ENCODE peak calls at places on chromosomes 2 and 18, in nine cellular contexts. X, A, G, W, D, M, Q, J and H are unnamed samples.

GRCh38 chr2:158753561-158754302 is 41.4 kb upstream of the DAPL1 start:
- DNase-seq in X (no peak), A (peak), G (peak), W (peak), D (peak), M (no peak), Q (no peak), J (peak), H (peak)

GRCh38 chr2:18284331-18284730 is 276.1 kb downstream of the RDH14 start:
- DNase-seq in X (no peak), A (no peak), G (no peak), W (no peak), D (no peak), M (no peak), Q (no peak), J (no peak), H (no peak)

GRCh38 chr2:12416600-12416999 is 300.1 kb upstream of the TRIB2 start:
- DNase-seq in X (no peak), A (peak), G (peak), W (peak), D (no peak), M (peak), Q (no peak), J (no peak), H (no peak)

GRCh38 chr2:68837164-68837860 is 33.9 kb downstream of the BMP10 start:
- DNase-seq in X (no peak), A (peak), G (peak), W (peak), D (peak), M (peak), Q (no peak), J (peak), H (no peak)

GRCh38 chr18:44579028-44579692 is 101.5 kb upstream of the SETBP1 start:
- DNase-seq in X (no peak), A (no peak), G (no peak), W (peak), D (peak), M (no peak), Q (no peak), J (no peak), H (no peak)

GRCh38 chr18:8130089-8130488 is 479.1 kb upstream of the RAB12 start:
- DNase-seq in X (no peak), A (no peak), G (no peak), W (no peak), D (no peak), M (no peak), Q (no peak), J (no peak), H (no peak)

GRCh38 chr2:138155304-138155703 is 191.0 kb downstream of the HNMT start:
- DNase-seq in X (no peak), A (no peak), G (no peak), W (no peak), D (no peak), M (no peak), Q (no peak), J (no peak), H (no peak)

GRCh38 chr2:32715981-32716380 is 88.1 kb downstream of the TTC27 start:
- DNase-seq in X (no peak), A (no peak), G (no peak), W (no peak), D (no peak), M (no peak), Q (no peak), J (no peak), H (no peak)

GRCh38 chr2:168889635-168890005 is 610 bp downstream of the SPC25 start:
- DNase-seq in X (no peak), A (no peak), G (no peak), W (peak), D (no peak), M (no peak), Q (no peak), J (no peak), H (no peak)

GRCh38 chr18:49648326-49648725 is 86.5 kb downstream of the LIPG start:
- DNase-seq in X (no peak), A (no peak), G (no peak), W (no peak), D (no peak), M (no peak), Q (no peak), J (no peak), H (no peak)

GRCh38 chr2:41837610-41838009 is 210.2 kb upstream of the PKDCC start:
- DNase-seq in X (no peak), A (no peak), G (no peak), W (no peak), D (no peak), M (no peak), Q (no peak), J (no peak), H (no peak)

GRCh38 chr2:237408280-237408679 is 5.7 kb downstream of the COL6A3 start:
- DNase-seq in X (no peak), A (no peak), G (no peak), W (no peak), D (no peak), M (no peak), Q (no peak), J (no peak), H (peak)

GRCh38 chr2:42216712-42217111 is 47.6 kb downstream of the EML4 start:
- DNase-seq in X (no peak), A (no peak), G (no peak), W (no peak), D (no peak), M (no peak), Q (no peak), J (no peak), H (no peak)

GRCh38 chr18:36912887-36913286 is 84.0 kb downstream of the KIAA1328 start:
- DNase-seq in X (no peak), A (no peak), G (no peak), W (no peak), D (no peak), M (no peak), Q (no peak), J (no peak), H (no peak)

GRCh38 chr2:210768329-210768910 is 212.0 kb downstream of the CPS1 start:
- DNase-seq in X (no peak), A (no peak), G (no peak), W (no peak), D (no peak), M (no peak), Q (no peak), J (no peak), H (no peak)

GRCh38 chr2:9240745-9241144 is 34.1 kb downstream of the ASAP2 start:
- DNase-seq in X (no peak), A (no peak), G (no peak), W (no peak), D (no peak), M (no peak), Q (no peak), J (no peak), H (no peak)

GRCh38 chr2:149313512-149313972 is 16.8 kb upstream of the LYPD6 start:
- DNase-seq in X (no peak), A (peak), G (peak), W (peak), D (peak), M (no peak), Q (no peak), J (peak), H (no peak)

GRCh38 chr2:199439094-199439493 is 18.6 kb downstream of the SATB2 start:
- DNase-seq in X (no peak), A (no peak), G (no peak), W (no peak), D (no peak), M (no peak), Q (no peak), J (no peak), H (no peak)

GRCh38 chr18:78619854-78620253 is 359.8 kb upstream of the SALL3 start:
- DNase-seq in X (no peak), A (no peak), G (no peak), W (no peak), D (no peak), M (no peak), Q (no peak), J (no peak), H (no peak)

GRCh38 chr18:59459352-59460059 is 100.4 kb upstream of the LMAN1 start:
- DNase-seq in X (no peak), A (no peak), G (no peak), W (peak), D (peak), M (no peak), Q (no peak), J (no peak), H (no peak)

GRCh38 chr2:43098539-43098938 is 127.9 kb downstream of the ZFP36L2 start:
- DNase-seq in X (no peak), A (no peak), G (no peak), W (peak), D (no peak), M (no peak), Q (no peak), J (no peak), H (no peak)

GRCh38 chr18:74573053-74573452 is 24.6 kb upstream of the ZNF407 start:
- DNase-seq in X (no peak), A (no peak), G (no peak), W (no peak), D (no peak), M (no peak), Q (no peak), J (no peak), H (no peak)

GRCh38 chr18:62566199-62566598 is 43.4 kb downstream of the ZCCHC2 start:
- DNase-seq in X (no peak), A (peak), G (no peak), W (peak), D (peak), M (peak), Q (no peak), J (no peak), H (peak)

GRCh38 chr2:165924950-165925349 is 28.6 kb downstream of the TTC21B start:
- DNase-seq in X (no peak), A (no peak), G (no peak), W (no peak), D (no peak), M (no peak), Q (no peak), J (no peak), H (no peak)

GRCh38 chr2:35410431-35411061 is 945.0 kb upstream of the CRIM1 start:
- DNase-seq in X (no peak), A (peak), G (no peak), W (peak), D (peak), M (no peak), Q (no peak), J (peak), H (no peak)

GRCh38 chr18:46903406-46903805 is 13.9 kb downstream of the PIAS2 start:
- DNase-seq in X (no peak), A (no peak), G (no peak), W (no peak), D (no peak), M (no peak), Q (no peak), J (no peak), H (no peak)

GRCh38 chr2:128589681-128590080 is 271.0 kb upstream of the HS6ST1 start:
- DNase-seq in X (no peak), A (no peak), G (no peak), W (no peak), D (no peak), M (no peak), Q (peak), J (no peak), H (no peak)

GRCh38 chr2:161041356-161041755 is 118.9 kb upstream of the TANK start:
- DNase-seq in X (no peak), A (no peak), G (no peak), W (no peak), D (no peak), M (no peak), Q (no peak), J (no peak), H (no peak)

GRCh38 chr2:20501974-20502373 is 55.1 kb downstream of the RHOB start:
- DNase-seq in X (no peak), A (no peak), G (no peak), W (no peak), D (peak), M (no peak), Q (no peak), J (no peak), H (no peak)

GRCh38 chr18:53799134-53799533 is 425.3 kb downstream of the MBD2 start:
- DNase-seq in X (no peak), A (no peak), G (no peak), W (no peak), D (no peak), M (no peak), Q (no peak), J (no peak), H (no peak)

GRCh38 chr18:52979888-52980287 is 639.9 kb downstream of the DCC start:
- DNase-seq in X (no peak), A (no peak), G (no peak), W (no peak), D (no peak), M (no peak), Q (no peak), J (no peak), H (no peak)

GRCh38 chr2:63790913-63791312 is 50.8 kb upstream of the UGP2 start:
- DNase-seq in X (no peak), A (no peak), G (no peak), W (no peak), D (peak), M (no peak), Q (no peak), J (no peak), H (no peak)

GRCh38 chr2:63791387-63791786 is 50.3 kb upstream of the UGP2 start:
- DNase-seq in X (no peak), A (no peak), G (no peak), W (no peak), D (no peak), M (no peak), Q (no peak), J (no peak), H (no peak)

GRCh38 chr2:63790491-63790890 is 51.2 kb upstream of the UGP2 start:
- DNase-seq in X (no peak), A (no peak), G (no peak), W (no peak), D (no peak), M (no peak), Q (no peak), J (no peak), H (no peak)

GRCh38 chr2:63789318-63790051 is 52.2 kb upstream of the UGP2 start:
- DNase-seq in X (no peak), A (no peak), G (no peak), W (no peak), D (no peak), M (no peak), Q (no peak), J (no peak), H (no peak)

GRCh38 chr2:63792523-63792922 is 49.2 kb upstream of the UGP2 start:
- DNase-seq in X (no peak), A (no peak), G (no peak), W (no peak), D (no peak), M (no peak), Q (no peak), J (no peak), H (no peak)
- TF ChIP-seq EP300 in X (no peak), A (no peak), G (no peak), W (no peak), D (no peak), M (no peak), Q (no peak), J (no peak), H (no peak)

GRCh38 chr2:84257871-84258270 is 201.2 kb downstream of the SUCLG1 start:
- DNase-seq in X (no peak), A (no peak), G (no peak), W (peak), D (no peak), M (no peak), Q (no peak), J (no peak), H (no peak)
- TF ChIP-seq CTCF in X (no peak), A (no peak), G (no peak), W (peak), D (no peak), M (no peak), Q (no peak), J (peak), H (no peak)

GRCh38 chr18:12014091-12014490 is 32.8 kb downstream of the IMPA2 start:
- DNase-seq in X (no peak), A (no peak), G (no peak), W (no peak), D (no peak), M (no peak), Q (no peak), J (no peak), H (no peak)

GRCh38 chr18:12013186-12013916 is 32.0 kb downstream of the IMPA2 start:
- DNase-seq in X (no peak), A (no peak), G (no peak), W (no peak), D (no peak), M (no peak), Q (no peak), J (no peak), H (no peak)

GRCh38 chr18:12014521-12014920 is 33.2 kb downstream of the IMPA2 start:
- DNase-seq in X (no peak), A (no peak), G (no peak), W (no peak), D (no peak), M (no peak), Q (no peak), J (no peak), H (no peak)

GRCh38 chr18:12015697-12016062 is 34.4 kb downstream of the IMPA2 start:
- DNase-seq in X (no peak), A (peak), G (no peak), W (no peak), D (no peak), M (no peak), Q (no peak), J (no peak), H (no peak)

DNA sequence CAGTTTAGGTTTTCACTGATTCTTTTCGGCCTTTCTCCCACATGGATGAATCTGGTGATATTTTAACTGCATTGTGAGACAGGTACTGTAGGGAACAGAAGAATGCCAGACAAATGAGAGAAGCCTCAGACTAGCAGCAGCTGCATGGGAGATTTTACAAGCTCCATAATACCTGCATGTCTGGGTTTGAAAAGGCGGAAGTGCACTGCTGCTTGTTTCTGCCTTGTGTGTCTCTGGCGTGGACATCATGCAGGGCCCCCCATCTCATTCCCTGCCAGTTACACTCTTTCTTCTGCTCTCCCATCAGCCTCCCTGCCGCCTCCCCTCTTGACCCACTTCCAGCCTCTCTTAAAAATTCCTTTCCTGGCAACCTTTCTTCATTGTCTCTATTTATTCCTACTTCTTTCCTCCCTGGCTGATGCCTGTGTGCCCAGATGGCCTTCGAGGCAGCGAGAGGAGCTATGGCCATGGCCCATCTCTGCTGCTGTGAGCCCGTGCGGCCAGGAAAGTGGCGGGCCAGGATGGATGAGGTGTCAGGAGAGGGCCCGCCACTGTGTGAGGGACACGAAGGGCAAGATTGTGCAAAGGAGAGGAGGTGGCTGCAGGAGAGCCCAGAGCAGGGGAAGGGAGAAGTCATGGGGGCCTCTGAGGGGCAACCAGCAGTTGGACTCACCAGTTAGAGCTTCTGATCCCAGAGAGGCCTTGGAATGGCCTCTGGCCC is 33.8 kb downstream of the IMPA2 start:
- DNase-seq in X (no peak), A (no peak), G (no peak), W (no peak), D (no peak), M (no peak), Q (no peak), J (no peak), H (peak)
- TF ChIP-seq EP300 in X (no peak), A (no peak), G (no peak), W (no peak), D (no peak), M (no peak), Q (no peak), J (no peak), H (no peak)

GRCh38 chr2:240733803-240734495 is 42.3 kb downstream of the AQP12A start:
- DNase-seq in X (no peak), A (no peak), G (no peak), W (no peak), D (peak), M (no peak), Q (no peak), J (no peak), H (no peak)
- TF ChIP-seq CTCF in X (no peak), A (no peak), G (no peak), W (peak), D (peak), M (no peak), Q (no peak), J (no peak), H (no peak)